ENCODE peak calls at places on chromosomes 7 and 10, in eight cellular contexts. I is fibroblast of pulmonary artery, V is fibroblast of lung, P is left cardiac atrium, J is suprapubic skin, G is LHCN-M2, W is colonic mucosa, B is LoVo. Z is an unnamed sample.

GRCh38 chr10:5968681-5969453 is 8.5 kb downstream of the IL15RA start:
- DNase-seq in V (no peak), G (no peak), J (peak), W (peak), B (no peak), I (no peak), P (no peak), Z (no peak)

GRCh38 chr7:18420758-18421157 is 74.8 kb upstream of the HDAC9 start:
- DNase-seq in W (no peak), V (peak), P (no peak), B (peak), I (no peak), G (peak), J (no peak), Z (no peak)

GRCh38 chr7:133853706-133854276 is 273.3 kb upstream of the LRGUK start:
- DNase-seq in B (peak), V (peak), P (no peak), W (peak), I (peak), G (peak), J (no peak), Z (peak)

GRCh38 chr7:101537205-101537604 is 91.9 kb downstream of the MYL10 start:
- DNase-seq in W (no peak), J (no peak), G (peak), P (no peak), V (peak), B (peak), I (no peak), Z (peak)

GRCh38 chr10:80132299-80133139 is at the start of gene PLAC9:
- DNase-seq in G (no peak), W (no peak), V (peak), J (peak), P (peak), I (peak), B (no peak), Z (no peak)

GRCh38 chr7:107879400-107880035 is 11.5 kb upstream of the DLD start:
- DNase-seq in V (peak), W (peak), G (peak), J (no peak), B (peak), P (no peak), I (peak), Z (peak)

GRCh38 chr10:129552119-129552518 is 85.1 kb downstream of the MGMT start:
- DNase-seq in B (no peak), P (no peak), W (no peak), V (no peak), G (no peak), J (no peak), I (no peak), Z (no peak)

GRCh38 chr10:3206516-3207157 is 34.1 kb upstream of the PITRM1 start:
- DNase-seq in W (no peak), I (peak), J (no peak), P (no peak), B (no peak), V (no peak), G (no peak), Z (no peak)

GRCh38 chr7:16933296-16934248 is 51.8 kb upstream of the AGR3 start:
- DNase-seq in W (no peak), P (no peak), G (no peak), V (peak), J (no peak), I (peak), B (no peak), Z (no peak)

GRCh38 chr10:34405611-34406462 is 409.3 kb downstream of the PARD3 start:
- DNase-seq in W (no peak), B (peak), I (peak), V (peak), G (peak), P (no peak), J (no peak), Z (peak)

GRCh38 chr10:96858706-96859050 is 26.6 kb downstream of the LCOR start:
- DNase-seq in G (no peak), V (no peak), I (no peak), J (no peak), B (no peak), P (no peak), W (no peak), Z (no peak)

GRCh38 chr7:157432957-157433576 is 96.3 kb downstream of the DNAJB6 start:
- DNase-seq in B (peak), V (peak), P (no peak), J (no peak), G (no peak), I (peak), W (peak), Z (peak)

GRCh38 chr7:34341331-34341730 is 316.7 kb upstream of the NPSR1 start:
- DNase-seq in B (peak), I (no peak), P (no peak), V (peak), W (no peak), G (no peak), J (no peak), Z (peak)

GRCh38 chr7:157402911-157403534 is 66.2 kb downstream of the DNAJB6 start:
- DNase-seq in G (peak), J (no peak), B (no peak), W (no peak), I (no peak), P (no peak), V (no peak), Z (peak)

GRCh38 chr7:27943261-27943660 is 203.3 kb downstream of the TAX1BP1 start:
- DNase-seq in P (no peak), B (no peak), W (no peak), I (no peak), V (no peak), J (no peak), G (no peak), Z (no peak)

GRCh38 chr7:133860628-133861135 is 266.5 kb upstream of the LRGUK start:
- DNase-seq in V (no peak), W (no peak), I (no peak), J (no peak), P (no peak), B (no peak), G (no peak), Z (no peak)

GRCh38 chr10:86734209-86734988 is 22.0 kb upstream of the BMPR1A start:
- DNase-seq in B (no peak), W (no peak), I (no peak), J (no peak), G (no peak), V (no peak), P (no peak), Z (no peak)

GRCh38 chr7:44461387-44461786 is 29.1 kb downstream of the NUDCD3 start:
- DNase-seq in I (peak), G (peak), P (no peak), W (no peak), V (peak), B (no peak), J (no peak), Z (peak)